ENCODE peak calls at places on chromosomes 12 and 14, in four cellular contexts. F is IMR-90, S is body of pancreas, O is hepatocyte. Z is an unnamed sample. For H3K4me1 and H3K36me3, the result is how much of the 10 kb centered on the place peaks cover.

GRCh38 chr14:104792101-104792884 is 3.3 kb downstream of the AKT1 start:
- DNase-seq in S (peak), O (no peak), F (no peak), Z (no peak)

GRCh38 chr14:39015360-39015961 is 87.6 kb downstream of the SEC23A start:
- DNase-seq in O (peak), F (peak), S (peak), Z (peak)

GRCh38 chr12:93163260-93164036 is 214.3 kb upstream of the NUDT4 start:
- DNase-seq in O (no peak), S (no peak), F (peak), Z (no peak)

GRCh38 chr12:52084491-52085231 is 5.2 kb downstream of the SMIM41 start:
- DNase-seq in O (no peak), F (no peak), S (no peak), Z (no peak)

GRCh38 chr14:90569201-90569600 is 172.4 kb downstream of the CALM1 start:
- DNase-seq in S (no peak), F (no peak), O (no peak), Z (no peak)

GRCh38 chr14:50906326-50906725 is 34.5 kb downstream of the ABHD12B start:
- DNase-seq in F (no peak), O (no peak), S (no peak), Z (no peak)

GRCh38 chr12:49358548-49359141 is 8.6 kb upstream of the SPATS2 start:
- DNase-seq in F (peak), O (peak), S (peak), Z (peak)

GRCh38 chr14:99655521-99655920 is 10.6 kb downstream of the HHIPL1 start:
- DNase-seq in S (no peak), O (no peak), F (peak), Z (peak)

GRCh38 chr12:67797316-67797741 is 148.8 kb downstream of the DYRK2 start:
- DNase-seq in S (no peak), F (peak), O (no peak), Z (peak)

GRCh38 chr14:94051115-94051514 is 25.0 kb downstream of the OTUB2 start:
- DNase-seq in S (peak), O (peak), F (peak), Z (peak)

GRCh38 chr12:2262449-2262848 is 209.7 kb downstream of the CACNA1C start:
- DNase-seq in S (no peak), O (no peak), F (no peak), Z (no peak)

GRCh38 chr14:92922155-92922735 is 705 bp upstream of the CHGA start:
- DNase-seq in F (no peak), S (no peak), O (no peak), Z (no peak)

GRCh38 chr12:71731439-71732356 is 23.0 kb upstream of the RAB21 start:
- DNase-seq in O (peak), S (no peak), F (peak), Z (no peak)

GRCh38 chr14:82915381-82915780 is 1381.7 kb upstream of the SEL1L start:
- DNase-seq in F (no peak), O (no peak), S (peak), Z (peak)

GRCh38 chr12:109961201-109961600 is 35.0 kb downstream of the GIT2 start:
- DNase-seq in O (no peak), F (no peak), S (peak), Z (peak)

GRCh38 chr12:95216704-95217376 is 427 bp downstream of the FGD6 start:
- DNase-seq in O (no peak), F (no peak), S (no peak), Z (no peak)

GRCh38 chr12:29283969-29284368 is 97.0 kb downstream of the ERGIC2 start:
- DNase-seq in S (no peak), O (no peak), F (peak), Z (peak)

GRCh38 chr14:45003924-45004323 is 41.9 kb downstream of the TOGARAM1 start:
- DNase-seq in F (no peak), S (no peak), O (no peak), Z (no peak)

GRCh38 chr12:102167821-102168605 is 29.6 kb downstream of the PMCH start:
- DNase-seq in O (no peak), S (no peak), F (peak), Z (no peak)

GRCh38 chr14:102516531-102517411 is 7.2 kb upstream of the ANKRD9 start:
- DNase-seq in O (peak), F (no peak), S (peak), Z (peak)

DNA sequence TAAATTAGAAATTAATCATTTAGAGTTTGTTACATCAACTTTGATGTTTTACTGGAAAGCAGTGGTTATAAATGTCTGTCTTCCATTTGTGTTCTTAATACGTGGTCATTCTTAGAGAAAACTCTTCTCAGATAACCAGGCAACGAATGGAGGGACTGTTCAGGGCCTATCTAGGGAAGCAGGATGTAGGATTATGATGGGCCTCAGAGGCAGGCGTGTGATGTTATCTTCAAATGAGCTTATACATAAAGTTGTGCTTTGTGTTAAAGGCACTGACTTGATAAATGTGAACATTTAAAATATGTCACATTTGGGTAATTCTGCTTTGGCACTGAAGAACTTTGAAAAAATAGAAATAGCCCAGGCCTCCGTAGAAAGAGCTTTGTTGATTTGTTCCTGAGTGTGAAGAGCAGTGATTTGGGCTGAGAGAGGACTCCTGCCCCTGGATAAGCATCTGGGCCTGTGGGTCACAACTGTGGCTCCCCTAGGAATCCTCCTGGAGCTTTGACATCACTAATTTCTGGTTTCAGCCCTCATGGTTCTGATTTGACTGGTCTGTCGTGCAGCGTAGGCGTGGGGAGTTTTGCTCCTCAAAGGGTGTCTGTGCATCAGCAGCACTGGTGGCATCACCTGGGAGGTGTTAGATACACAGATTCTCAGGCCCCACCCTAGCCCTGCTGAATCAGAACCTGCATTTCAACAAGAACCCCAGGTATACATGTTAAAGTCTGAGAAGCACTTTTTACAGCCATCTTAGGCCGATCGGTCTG is 55.4 kb downstream of the SAMD4A start:
- DNase-seq in O (no peak), S (no peak), F (no peak), Z (peak)
- H3K4me1 ChIP-seq in O (under half), S (under half), F (under half), Z (under half)

GRCh38 chr12:113936460-113936859 is 29.7 kb downstream of the RBM19 start:
- DNase-seq in S (no peak), O (no peak), F (no peak), Z (no peak)

GRCh38 chr12:113940929-113941486 is 25.1 kb downstream of the RBM19 start:
- DNase-seq in O (no peak), S (no peak), F (no peak), Z (no peak)

GRCh38 chr12:113940357-113940756 is 25.8 kb downstream of the RBM19 start:
- DNase-seq in S (no peak), O (no peak), F (no peak), Z (no peak)

GRCh38 chr12:113939867-113940266 is 26.3 kb downstream of the RBM19 start:
- DNase-seq in O (no peak), S (no peak), F (no peak), Z (no peak)

DNA sequence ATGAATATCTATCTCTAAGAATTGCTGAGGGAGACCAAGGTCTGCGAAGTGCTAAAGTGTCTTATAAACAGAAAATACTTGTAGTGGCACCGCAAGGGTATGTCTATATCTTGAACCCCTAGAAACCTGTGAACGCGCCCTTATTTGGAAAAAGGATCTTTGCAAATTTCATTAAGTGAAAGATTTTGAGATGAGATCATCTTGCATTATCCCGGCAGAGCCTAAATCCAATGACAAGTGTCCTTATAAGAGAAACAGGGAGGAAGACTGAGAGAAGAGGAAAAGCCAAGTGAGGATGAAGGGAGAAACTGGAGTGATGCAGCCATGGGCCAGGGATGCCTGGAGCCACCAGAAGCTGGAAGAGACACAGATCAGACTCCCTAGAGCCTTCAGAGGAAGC is 27.7 kb downstream of the RBM19 start:
- DNase-seq in O (no peak), F (no peak), S (no peak), Z (no peak)
- H3K36me3 ChIP-seq in O (under half), F (under half), S (under half), Z (under half)

GRCh38 chr12:26471560-26471959 is 276.2 kb downstream of the SSPN start:
- DNase-seq in S (no peak), O (no peak), F (peak), Z (no peak)
- TF ChIP-seq CTCF in S (no peak), O (no peak), F (no peak), Z (no peak)

GRCh38 chr12:11765817-11766794 is 116.6 kb downstream of the ETV6 start:
- DNase-seq in O (no peak), F (peak), S (no peak), Z (no peak)

GRCh38 chr12:11769723-11770514 is 120.4 kb downstream of the ETV6 start:
- DNase-seq in F (no peak), O (no peak), S (no peak), Z (no peak)

GRCh38 chr12:11771356-11771755 is 121.9 kb downstream of the ETV6 start:
- DNase-seq in S (peak), F (peak), O (no peak), Z (no peak)

GRCh38 chr12:11767029-11767724 is 117.7 kb downstream of the ETV6 start:
- DNase-seq in S (no peak), F (no peak), O (no peak), Z (no peak)

GRCh38 chr12:11768233-11768965 is 118.9 kb downstream of the ETV6 start:
- DNase-seq in F (no peak), S (peak), O (no peak), Z (no peak)
- H3K4me1 ChIP-seq in F (under half), S (half or more), O (under half), Z (under half)

DNA sequence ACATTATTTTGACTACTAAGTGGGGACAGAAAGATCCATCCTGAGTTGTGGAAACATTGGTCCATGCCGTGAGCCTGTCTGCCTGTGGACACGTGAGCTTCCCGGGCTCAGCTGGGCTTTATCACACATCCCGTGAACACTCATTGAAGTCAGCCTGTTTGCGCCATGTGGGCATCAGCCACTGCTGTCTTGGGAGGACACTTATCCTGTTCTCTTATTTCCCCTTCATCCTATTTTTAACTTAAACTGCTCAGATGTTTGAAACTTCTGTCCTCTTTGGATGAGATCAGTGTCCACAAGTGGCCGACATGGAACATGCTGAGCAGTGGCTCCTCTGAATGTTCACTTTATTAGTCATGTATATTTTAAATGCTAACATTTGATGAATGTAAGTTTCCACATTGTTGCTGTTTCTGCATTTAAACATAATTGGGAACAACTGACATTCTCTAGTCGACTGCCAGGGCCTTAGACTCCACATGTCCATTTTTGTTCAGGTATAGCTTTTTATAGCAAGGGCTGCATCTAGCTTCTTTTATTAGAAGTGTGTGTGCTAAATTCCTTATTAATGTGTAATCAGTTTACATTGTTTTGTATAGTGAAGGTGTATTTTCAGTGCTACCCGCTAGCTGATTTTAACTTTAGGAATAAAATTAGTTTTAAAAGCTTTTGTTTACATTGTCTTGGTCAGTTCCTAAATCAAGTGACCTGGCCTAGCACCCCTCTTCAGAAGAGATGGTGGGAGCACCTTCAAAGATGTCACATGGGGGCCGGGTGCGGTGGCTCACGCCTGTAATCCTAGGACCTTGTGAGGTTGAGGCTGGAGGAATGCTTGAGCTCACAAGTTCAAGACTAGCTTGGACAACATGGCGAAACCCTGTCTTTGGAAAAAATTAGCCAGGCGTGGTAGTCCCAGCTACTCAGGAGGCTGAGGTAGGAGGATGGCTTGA is 24.0 kb downstream of the RNF34 start:
- DNase-seq in O (no peak), F (peak), S (no peak), Z (no peak)
- H3K36me3 ChIP-seq in O (under half), F (half or more), S (under half), Z (half or more)

GRCh38 chr14:75858375-75858774 is 123.4 kb downstream of the TGFB3 start:
- DNase-seq in S (no peak), O (no peak), F (no peak), Z (no peak)

GRCh38 chr14:75861161-75861621 is 120.6 kb downstream of the TGFB3 start:
- DNase-seq in S (no peak), O (peak), F (peak), Z (no peak)

GRCh38 chr14:75859746-75860145 is 122.0 kb downstream of the TGFB3 start:
- DNase-seq in O (no peak), F (no peak), S (no peak), Z (no peak)

GRCh38 chr14:75857199-75857598 is 124.6 kb downstream of the TGFB3 start:
- DNase-seq in O (no peak), F (no peak), S (no peak), Z (no peak)

GRCh38 chr14:75860561-75861160 is 121.1 kb downstream of the TGFB3 start:
- DNase-seq in S (peak), O (no peak), F (no peak), Z (no peak)
- TF ChIP-seq CTCF in S (no peak), O (peak), F (no peak), Z (peak)

Z was measured in cardiac muscle cell.